ENCODE peak calls at places on chromosomes 2 and 18, in five cellular contexts. J is spleen, H is SK-N-MC, B is sigmoid colon, W is SK-N-SH. S is an unnamed sample.
A peak's percentile ranks its signal among the peaks of the same experiment; 100 is the strongest.

GRCh38 chr2:142165790-142166189 is 35.0 kb upstream of the LRP1B start:
- DNase-seq in J (no peak), H (peak; percentile 16), B (no peak), W (peak; percentile 30), S (no peak)

GRCh38 chr2:73112026-73112912 is 479 bp downstream of the RAB11FIP5 start:
- DNase-seq in J (peak; percentile 85), H (no peak), B (peak; percentile 68), W (peak; percentile 73), S (no peak)

GRCh38 chr2:18664421-18664820 is 75.1 kb upstream of the NT5C1B start:
- DNase-seq in J (no peak), H (no peak), B (no peak), W (no peak), S (no peak)

GRCh38 chr18:9757851-9758587 is 49.9 kb downstream of the RAB31 start:
- DNase-seq in J (no peak), H (no peak), B (no peak), W (no peak), S (no peak)

GRCh38 chr2:235911633-235912032 is 256.6 kb downstream of the GBX2 start:
- DNase-seq in J (no peak), H (no peak), B (no peak), W (no peak), S (no peak)

GRCh38 chr18:80145191-80145799 is 36.2 kb downstream of the ADNP2 start:
- DNase-seq in J (no peak), H (no peak), B (no peak), W (no peak), S (no peak)

GRCh38 chr2:168119519-168120141 is 127.8 kb downstream of the STK39 start:
- DNase-seq in J (no peak), H (peak; percentile 88), B (no peak), W (no peak), S (peak; percentile 49)

GRCh38 chr18:6404834-6405233 is 9.9 kb downstream of the L3MBTL4 start:
- DNase-seq in J (no peak), H (no peak), B (no peak), W (no peak), S (no peak)

GRCh38 chr2:143128681-143129580 is at the start of gene ARHGAP15:
- DNase-seq in J (peak; percentile 88), H (peak; percentile 67), B (no peak), W (no peak), S (no peak)

GRCh38 chr18:57813245-57813644 is 10.1 kb upstream of the ATP8B1 start:
- DNase-seq in J (no peak), H (no peak), B (no peak), W (no peak), S (no peak)

GRCh38 chr2:233059547-233059796 is 670 bp upstream of the INPP5D start:
- DNase-seq in J (peak; percentile 85), H (no peak), B (peak; percentile 59), W (no peak), S (no peak)

GRCh38 chr2:233059797-233060499 is at the start of gene INPP5D:
- DNase-seq in J (peak; percentile 95), H (no peak), B (peak; percentile 70), W (no peak), S (no peak)

GRCh38 chr2:233061591-233062446 is 1.7 kb downstream of the INPP5D start:
- DNase-seq in J (peak; percentile 92), H (no peak), B (peak; percentile 80), W (peak; percentile 48), S (no peak)

GRCh38 chr2:233061007-233061590 is 957 bp downstream of the INPP5D start:
- DNase-seq in J (peak; percentile 85), H (no peak), B (peak; percentile 60), W (no peak), S (no peak)

GRCh38 chr2:233060500-233061006 is 411 bp downstream of the INPP5D start:
- DNase-seq in J (no peak), H (no peak), B (no peak), W (no peak), S (no peak)
- H3K4me3 ChIP-seq in J (peak overlapping the region; percentile 85), H (no peak overlapping the region), B (peak overlapping the region; percentile 2), W (no peak overlapping the region), S (peak overlapping the region; percentile 17)

GRCh38 chr2:3404495-3404894 is 25.0 kb downstream of the TRAPPC12 start:
- DNase-seq in J (no peak), H (no peak), B (no peak), W (no peak), S (no peak)
- H3K36me3 ChIP-seq in J (peaks cover 95% of the 10 kb centered on the region), H (peaks cover 22% of the 10 kb centered on the region), B (no peaks in the 10 kb centered on the region), W (peaks cover 68% of the 10 kb centered on the region), S (no peaks in the 10 kb centered on the region)

GRCh38 chr2:27428213-27428977 is at the start of gene NRBP1:
- DNase-seq in J (peak; percentile 98), H (no peak), B (peak; percentile 95), W (peak; percentile 99), S (peak; percentile 93)
- TF ChIP-seq POLR2AphosphoS5 in J (peak; percentile 97), H (peak; percentile 95), B (peak; percentile 90), W (peak; percentile 98), S (peak; percentile 93)

DNA sequence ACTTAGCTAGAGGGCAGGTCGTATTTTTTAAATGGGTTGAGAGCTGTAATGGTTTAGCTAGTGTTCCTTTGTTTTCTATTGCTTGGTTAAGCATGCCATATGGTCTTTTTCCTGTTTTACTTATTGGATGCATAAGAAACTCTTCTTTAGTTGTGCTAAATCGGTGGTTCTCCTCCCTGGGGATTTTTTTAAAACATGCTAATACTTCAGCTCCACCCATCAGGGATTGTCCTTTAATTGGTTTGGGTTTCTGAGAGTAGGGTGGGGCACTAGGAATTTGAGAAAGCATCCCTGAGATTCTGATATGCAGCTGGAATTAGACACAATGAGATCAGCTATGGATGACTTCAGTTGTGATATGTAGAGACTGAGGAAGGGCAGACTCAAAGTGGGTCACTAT is 497.3 kb downstream of the THSD7B start:
- DNase-seq in J (no peak), H (no peak), B (no peak), W (no peak), S (no peak)
- H3K4me3 ChIP-seq in J (no peak overlapping the region), H (no peak overlapping the region), B (no peak overlapping the region), W (no peak overlapping the region), S (no peak overlapping the region)

GRCh38 chr2:69521747-69522146 is 84.5 kb upstream of the NFU1 start:
- DNase-seq in J (no peak), H (no peak), B (no peak), W (no peak), S (no peak)
- H3K36me3 ChIP-seq in J (peaks cover 100% of the 10 kb centered on the region), H (peaks cover 6% of the 10 kb centered on the region), B (no peaks in the 10 kb centered on the region), W (peaks cover 71% of the 10 kb centered on the region), S (peaks cover 6% of the 10 kb centered on the region)

S was measured in prostate gland.